ENCODE peak calls at places on chromosome 11, in seven cellular contexts. Q is heart right ventricle, E is cardiac fibroblast, U is K562, G is pancreas, L is upper lobe of right lung, X is cardiac muscle cell. K is an unnamed sample.

GRCh38 chr11:56521955-56522354 is 21.1 kb downstream of the OR5M11 start:
- DNase-seq in X (no peak), G (no peak), E (no peak), Q (no peak), U (no peak), L (no peak), K (no peak)

GRCh38 chr11:30244255-30244654 is 13.4 kb downstream of the FSHB start:
- DNase-seq in U (no peak), Q (no peak), G (no peak), L (no peak), E (peak; percentile 11), X (no peak), K (peak; percentile 23)

GRCh38 chr11:92811341-92811740 is 158.1 kb upstream of the MTNR1B start:
- DNase-seq in L (no peak), G (no peak), X (no peak), U (no peak), Q (no peak), E (no peak), K (no peak)

GRCh38 chr11:45895553-45896259 is 10.3 kb downstream of the MAPK8IP1 start:
- DNase-seq in L (no peak), G (no peak), U (no peak), Q (no peak), E (no peak), X (peak; percentile 12), K (no peak)

GRCh38 chr11:112507281-112507680 is 246.6 kb upstream of the PLET1 start:
- DNase-seq in Q (no peak), E (no peak), G (no peak), X (no peak), L (no peak), U (no peak), K (no peak)

GRCh38 chr11:2990617-2991476 is 1.3 kb downstream of the NAP1L4 start:
- DNase-seq in G (no peak), Q (no peak), L (no peak), E (no peak), X (peak; percentile 30), U (no peak), K (no peak)

GRCh38 chr11:114181752-114182151 is 114.4 kb upstream of the NNMT start:
- DNase-seq in G (no peak), E (no peak), X (no peak), Q (no peak), U (no peak), L (no peak), K (no peak)

GRCh38 chr11:103842795-103843194 is 193.6 kb upstream of the DDI1 start:
- DNase-seq in L (no peak), U (no peak), E (peak; percentile 30), Q (no peak), G (no peak), X (no peak), K (peak; percentile 91)

GRCh38 chr11:45517171-45517770 is 148.2 kb downstream of the CHST1 start:
- DNase-seq in X (no peak), Q (no peak), G (no peak), E (no peak), L (no peak), U (no peak), K (no peak)

GRCh38 chr11:35003658-35004057 is 87.2 kb downstream of the PDHX start:
- DNase-seq in L (no peak), X (no peak), G (no peak), E (no peak), Q (no peak), U (no peak), K (no peak)

GRCh38 chr11:9906043-9906791 is 242.3 kb downstream of the SWAP70 start:
- DNase-seq in U (no peak), Q (no peak), X (no peak), E (peak; percentile 89), G (no peak), L (no peak), K (peak; percentile 94)

GRCh38 chr11:117871160-117871559 is 5.3 kb downstream of the FXYD6 start:
- DNase-seq in U (no peak), X (no peak), Q (no peak), L (no peak), G (no peak), E (no peak), K (no peak)

GRCh38 chr11:124481365-124482323 is 36.1 kb upstream of the OR8B8 start:
- DNase-seq in X (peak; percentile 7), G (no peak), U (peak; percentile 38), E (peak; percentile 66), L (no peak), Q (no peak), K (peak; percentile 39)

GRCh38 chr11:76782526-76783293 is 446 bp upstream of the TSKU start:
- DNase-seq in G (peak; percentile 88), X (peak; percentile 95), U (peak; percentile 93), Q (peak; percentile 88), L (peak; percentile 91), E (peak; percentile 97), K (peak; percentile 94)

GRCh38 chr11:14184548-14184947 is 174.4 kb downstream of the RRAS2 start:
- DNase-seq in X (peak; percentile 8), U (no peak), G (no peak), E (peak; percentile 6), L (no peak), Q (no peak), K (peak; percentile 56)

GRCh38 chr11:14376920-14377319 is 17.9 kb upstream of the RRAS2 start:
- DNase-seq in U (no peak), E (peak; percentile 33), X (no peak), L (no peak), Q (no peak), G (no peak), K (no peak)

GRCh38 chr11:2796091-2796490 is 89.5 kb downstream of the CDKN1C start:
- DNase-seq in L (peak; percentile 52), G (peak; percentile 10), U (no peak), E (no peak), X (no peak), Q (peak; percentile 13), K (no peak)

GRCh38 chr11:131033151-131033651 is 116.9 kb upstream of the SNX19 start:
- DNase-seq in Q (no peak), G (no peak), L (no peak), U (no peak), E (peak; percentile 79), X (no peak), K (peak; percentile 90)

GRCh38 chr11:12674571-12674935 is 332 bp downstream of the TEAD1 start:
- DNase-seq in E (no peak), U (no peak), G (no peak), L (no peak), Q (no peak), X (peak; percentile 60), K (no peak)
- H3K4me3 ChIP-seq in E (peak overlapping the region; percentile 62), U (peak overlapping the region; percentile 74), G (peak overlapping the region; percentile 77), L (peak overlapping the region; percentile 62), Q (peak overlapping the region; percentile 76), X (peak overlapping the region; percentile 93), K (peak overlapping the region; percentile 73)

GRCh38 chr11:83566948-83567347 is 280.8 kb upstream of the CCDC90B start:
- DNase-seq in X (no peak), Q (no peak), L (no peak), E (peak; percentile 26), U (no peak), G (no peak), K (peak; percentile 53)
- TF ChIP-seq CTCF in X (no peak), Q (no peak), L (no peak), E (no peak), U (no peak), G (no peak), K (no peak)

DNA sequence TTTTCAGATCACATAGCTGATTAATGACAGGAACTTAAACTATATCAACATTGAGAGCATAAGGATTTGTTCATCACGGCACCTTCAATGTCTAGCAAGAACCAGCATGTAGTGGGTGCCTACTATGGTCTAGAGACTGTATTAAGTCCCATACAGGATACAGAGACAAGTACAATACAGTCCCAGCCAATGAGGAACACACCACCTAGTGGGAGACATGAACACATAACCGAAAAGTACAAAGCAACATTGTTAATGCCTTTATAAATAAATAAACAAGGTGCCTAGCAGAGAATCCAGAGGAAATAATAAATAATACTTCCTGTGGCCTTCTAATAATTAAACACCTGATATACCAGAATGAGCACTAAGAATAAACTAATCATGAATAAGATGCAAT is 87.7 kb upstream of the OPCML start:
- DNase-seq in U (no peak), G (no peak), Q (no peak), X (peak; percentile 28), L (no peak), E (no peak), K (no peak)
- H3K4me3 ChIP-seq in U (no peak overlapping the region), G (no peak overlapping the region), Q (no peak overlapping the region), X (no peak overlapping the region), L (no peak overlapping the region), E (no peak overlapping the region), K (no peak overlapping the region)

GRCh38 chr11:119055901-119056300 is 1.1 kb downstream of the HYOU1 start:
- DNase-seq in U (peak; percentile 15), G (no peak), L (no peak), E (peak; percentile 50), X (no peak), Q (no peak), K (peak; percentile 35)

GRCh38 chr11:119056397-119056999 is 507 bp downstream of the HYOU1 start:
- DNase-seq in U (peak; percentile 61), E (peak; percentile 5), L (peak; percentile 75), G (peak; percentile 60), Q (peak; percentile 29), X (peak; percentile 38), K (no peak)

GRCh38 chr11:119057000-119057769 is at the start of gene HYOU1:
- DNase-seq in U (peak; percentile 94), Q (peak; percentile 98), E (peak; percentile 97), G (peak; percentile 98), X (peak; percentile 99), L (peak; percentile 99), K (peak; percentile 92)

GRCh38 chr11:119052163-119052814 is 4.7 kb downstream of the HYOU1 start:
- DNase-seq in U (no peak), E (no peak), Q (no peak), X (no peak), G (no peak), L (no peak), K (no peak)

DNA sequence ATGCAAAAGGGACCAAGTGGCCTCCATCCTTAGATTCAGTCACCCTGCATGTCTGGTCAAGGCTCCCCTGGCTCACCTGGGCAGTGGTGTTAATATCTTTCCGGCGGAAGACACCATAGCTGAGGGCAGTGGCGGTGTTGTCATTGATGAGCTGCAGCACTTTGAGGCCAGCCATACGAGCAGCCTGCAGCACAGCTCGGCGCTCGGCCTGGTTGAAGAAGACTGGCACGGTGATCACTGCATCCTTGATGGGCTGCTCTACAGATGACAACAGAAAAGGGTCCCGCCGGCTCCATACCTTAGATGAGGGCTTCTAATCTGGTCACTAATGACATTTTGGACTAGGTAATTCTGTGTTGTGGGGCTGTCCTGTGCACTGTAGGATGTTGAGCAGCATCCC is 2.6 kb downstream of the HYOU1 start:
- DNase-seq in Q (no peak), G (no peak), X (no peak), E (no peak), U (no peak), L (no peak), K (no peak)
- TF ChIP-seq CTCF in Q (no peak), G (no peak), X (no peak), E (no peak), U (no peak), L (no peak), K (no peak)

K was measured in fibroblast of the aortic adventitia.